ENCODE peak calls at places on chromosomes 16 and 17, in nine cellular contexts. S, X, I, J, A, V, W, E and P are unnamed samples.

GRCh38 chr16:1700246-1700645 is 5.7 kb upstream of the MAPK8IP3 start:
- DNase-seq in I (no peak), X (no peak), V (no peak), A (no peak), E (no peak), W (no peak), J (no peak), S (no peak), P (no peak)

GRCh38 chr16:57960826-57961472 is 10.0 kb downstream of the CNGB1 start:
- DNase-seq in S (no peak), X (no peak), W (no peak), E (no peak), J (no peak), V (no peak), A (no peak), I (no peak), P (no peak)

GRCh38 chr17:81049973-81050551 is 15.1 kb downstream of the BAIAP2 start:
- DNase-seq in V (no peak), J (peak), W (no peak), X (no peak), S (peak), I (no peak), A (no peak), E (no peak), P (no peak)

GRCh38 chr17:53227514-53227913 is 595.2 kb upstream of the KIF2B start:
- DNase-seq in I (no peak), V (no peak), W (peak), S (no peak), X (no peak), E (no peak), J (no peak), A (no peak), P (no peak)

GRCh38 chr17:21177401-21177800 is 36.6 kb downstream of the TMEM11 start:
- DNase-seq in X (no peak), A (no peak), V (no peak), E (peak), J (no peak), S (no peak), I (no peak), W (no peak), P (no peak)

GRCh38 chr17:45719335-45720071 is 64.6 kb upstream of the CRHR1 start:
- DNase-seq in W (peak), J (peak), A (no peak), S (peak), E (no peak), X (peak), V (no peak), I (peak), P (peak)

GRCh38 chr16:31130899-31131298 is 4.6 kb downstream of the PRSS8 start:
- DNase-seq in I (no peak), S (no peak), V (no peak), A (no peak), E (no peak), W (no peak), J (no peak), X (no peak), P (no peak)

GRCh38 chr17:8885968-8886674 is 18.6 kb upstream of the PIK3R6 start:
- DNase-seq in S (no peak), A (no peak), V (no peak), W (no peak), X (no peak), E (no peak), J (no peak), I (no peak), P (no peak)

GRCh38 chr17:37541880-37542675 is 52.4 kb downstream of the DUSP14 start:
- DNase-seq in I (peak), J (no peak), V (no peak), X (peak), E (no peak), W (no peak), A (no peak), S (peak), P (peak)

GRCh38 chr16:51851111-51851510 is 695.8 kb downstream of the TOX3 start:
- DNase-seq in S (no peak), A (no peak), X (no peak), V (no peak), J (no peak), I (no peak), W (no peak), E (no peak), P (no peak)

GRCh38 chr16:12412890-12413289 is 390.8 kb downstream of the CPPED1 start:
- DNase-seq in I (no peak), X (no peak), A (no peak), V (no peak), W (no peak), S (no peak), E (no peak), J (no peak), P (no peak)

GRCh38 chr16:76531236-76531635 is 254.0 kb downstream of the CNTNAP4 start:
- DNase-seq in J (no peak), A (no peak), X (no peak), S (no peak), E (no peak), W (no peak), V (no peak), I (no peak), P (no peak)

GRCh38 chr17:59840908-59841666 is 51.7 kb downstream of the TUBD1 start:
- DNase-seq in W (no peak), E (no peak), S (no peak), V (no peak), A (no peak), X (peak), J (no peak), I (peak), P (no peak)

GRCh38 chr16:970766-971581 is at the start of gene LMF1:
- DNase-seq in J (peak), A (peak), V (peak), W (peak), S (peak), X (peak), E (peak), I (peak), P (peak)

GRCh38 chr16:63921737-63922136 is 1200.1 kb downstream of the CDH11 start:
- DNase-seq in X (no peak), J (no peak), W (no peak), S (peak), A (no peak), I (no peak), E (no peak), V (no peak), P (no peak)

GRCh38 chr16:52837251-52837650 is 215.4 kb downstream of the CHD9NB start:
- DNase-seq in X (no peak), E (no peak), V (no peak), S (peak), J (no peak), W (no peak), A (no peak), I (no peak), P (no peak)